ENCODE peak calls at places on chromosome 19, in eight cellular contexts. One of them, this sample, is unnamed. For H3K4me1, the result is how much of the 10 kb centered on the place peaks cover.

GRCh38 chr19:54470991-54471782 is 1.9 kb downstream of the CDC42EP5 start:
- DNase-seq in GM23248: peak
- DNase-seq in pancreas: no peak
- DNase-seq in body of pancreas: peak
- DNase-seq in cardiac muscle cell: no peak
- DNase-seq in neural progenitor cell: peak
- DNase-seq in CD8-positive, alpha-beta T cell: no peak
- DNase-seq in PC-3: no peak
- DNase-seq in this sample: no peak

GRCh38 chr19:4897146-4897545 is 5.5 kb downstream of the ARRDC5 start:
- DNase-seq in body of pancreas: no peak
- DNase-seq in GM23248: no peak
- DNase-seq in CD8-positive, alpha-beta T cell: no peak
- DNase-seq in neural progenitor cell: no peak
- DNase-seq in cardiac muscle cell: no peak
- DNase-seq in pancreas: no peak
- DNase-seq in PC-3: no peak
- DNase-seq in this sample: no peak

GRCh38 chr19:6710273-6711077 is 10.0 kb downstream of the C3 start:
- DNase-seq in GM23248: no peak
- DNase-seq in body of pancreas: no peak
- DNase-seq in PC-3: peak
- DNase-seq in neural progenitor cell: peak
- DNase-seq in cardiac muscle cell: no peak
- DNase-seq in CD8-positive, alpha-beta T cell: no peak
- DNase-seq in pancreas: no peak
- DNase-seq in this sample: no peak

GRCh38 chr19:58374200-58374599 is 6.6 kb downstream of the ZNF837 start:
- DNase-seq in CD8-positive, alpha-beta T cell: no peak
- DNase-seq in pancreas: no peak
- DNase-seq in body of pancreas: no peak
- DNase-seq in cardiac muscle cell: no peak
- DNase-seq in neural progenitor cell: no peak
- DNase-seq in PC-3: no peak
- DNase-seq in GM23248: peak
- DNase-seq in this sample: no peak

GRCh38 chr19:980133-980998 is 3.8 kb upstream of the WDR18 start:
- DNase-seq in PC-3: no peak
- DNase-seq in cardiac muscle cell: peak
- DNase-seq in CD8-positive, alpha-beta T cell: no peak
- DNase-seq in GM23248: no peak
- DNase-seq in neural progenitor cell: peak
- DNase-seq in pancreas: no peak
- DNase-seq in body of pancreas: peak
- DNase-seq in this sample: no peak

GRCh38 chr19:46935066-46935663 is 74.4 kb downstream of the ARHGAP35 start:
- DNase-seq in GM23248: no peak
- DNase-seq in body of pancreas: no peak
- DNase-seq in PC-3: no peak
- DNase-seq in cardiac muscle cell: no peak
- DNase-seq in pancreas: no peak
- DNase-seq in CD8-positive, alpha-beta T cell: no peak
- DNase-seq in neural progenitor cell: no peak
- DNase-seq in this sample: no peak

GRCh38 chr19:19871932-19872331 is 6.2 kb downstream of the ZNF253 start:
- DNase-seq in GM23248: no peak
- DNase-seq in PC-3: no peak
- DNase-seq in CD8-positive, alpha-beta T cell: no peak
- DNase-seq in pancreas: no peak
- DNase-seq in cardiac muscle cell: no peak
- DNase-seq in body of pancreas: no peak
- DNase-seq in neural progenitor cell: no peak
- DNase-seq in this sample: no peak

GRCh38 chr19:55259540-55260210 is 858 bp upstream of the PPP6R1 start:
- DNase-seq in CD8-positive, alpha-beta T cell: no peak
- DNase-seq in neural progenitor cell: no peak
- DNase-seq in PC-3: no peak
- DNase-seq in GM23248: no peak
- DNase-seq in cardiac muscle cell: no peak
- DNase-seq in pancreas: no peak
- DNase-seq in body of pancreas: no peak
- DNase-seq in this sample: no peak

GRCh38 chr19:52453324-52454094 is at the start of gene ZNF578:
- DNase-seq in GM23248: peak
- DNase-seq in body of pancreas: peak
- DNase-seq in PC-3: no peak
- DNase-seq in neural progenitor cell: no peak
- DNase-seq in pancreas: peak
- DNase-seq in CD8-positive, alpha-beta T cell: peak
- DNase-seq in cardiac muscle cell: peak
- DNase-seq in this sample: peak

GRCh38 chr19:9456018-9456689 is 20.8 kb upstream of the ZNF266 start:
- DNase-seq in GM23248: no peak
- DNase-seq in neural progenitor cell: no peak
- DNase-seq in PC-3: no peak
- DNase-seq in pancreas: no peak
- DNase-seq in cardiac muscle cell: no peak
- DNase-seq in CD8-positive, alpha-beta T cell: no peak
- DNase-seq in body of pancreas: no peak
- DNase-seq in this sample: no peak

GRCh38 chr19:55939206-55939605 is 7.1 kb upstream of the NLRP13 start:
- DNase-seq in neural progenitor cell: no peak
- DNase-seq in pancreas: no peak
- DNase-seq in cardiac muscle cell: no peak
- DNase-seq in CD8-positive, alpha-beta T cell: no peak
- DNase-seq in PC-3: no peak
- DNase-seq in GM23248: no peak
- DNase-seq in body of pancreas: no peak
- DNase-seq in this sample: no peak

GRCh38 chr19:10516671-10517286 is 468 bp downstream of the S1PR5 start:
- DNase-seq in CD8-positive, alpha-beta T cell: no peak
- DNase-seq in GM23248: peak
- DNase-seq in pancreas: no peak
- DNase-seq in cardiac muscle cell: no peak
- DNase-seq in neural progenitor cell: no peak
- DNase-seq in PC-3: no peak
- DNase-seq in body of pancreas: peak
- DNase-seq in this sample: no peak

GRCh38 chr19:57914517-57914916 is 1.9 kb downstream of the ZNF417 start:
- DNase-seq in cardiac muscle cell: no peak
- DNase-seq in neural progenitor cell: no peak
- DNase-seq in CD8-positive, alpha-beta T cell: no peak
- DNase-seq in pancreas: no peak
- DNase-seq in GM23248: no peak
- DNase-seq in body of pancreas: no peak
- DNase-seq in PC-3: no peak
- DNase-seq in this sample: no peak

GRCh38 chr19:39514840-39515550 is at the start of gene SELENOV:
- DNase-seq in neural progenitor cell: peak
- DNase-seq in body of pancreas: no peak
- DNase-seq in GM23248: no peak
- DNase-seq in pancreas: no peak
- DNase-seq in cardiac muscle cell: no peak
- DNase-seq in CD8-positive, alpha-beta T cell: no peak
- DNase-seq in PC-3: no peak
- DNase-seq in this sample: no peak

GRCh38 chr19:49499030-49499670 is 2.9 kb downstream of the RPS11 start:
- DNase-seq in cardiac muscle cell: no peak
- DNase-seq in CD8-positive, alpha-beta T cell: no peak
- DNase-seq in pancreas: no peak
- DNase-seq in body of pancreas: no peak
- DNase-seq in GM23248: no peak
- DNase-seq in PC-3: no peak
- DNase-seq in neural progenitor cell: no peak
- DNase-seq in this sample: no peak

GRCh38 chr19:2033825-2034159 is 17.3 kb downstream of the MKNK2 start:
- DNase-seq in GM23248: no peak
- DNase-seq in neural progenitor cell: no peak
- DNase-seq in body of pancreas: no peak
- DNase-seq in CD8-positive, alpha-beta T cell: no peak
- DNase-seq in PC-3: no peak
- DNase-seq in cardiac muscle cell: no peak
- DNase-seq in pancreas: no peak
- DNase-seq in this sample: no peak

GRCh38 chr19:2035590-2035991 is 15.5 kb downstream of the MKNK2 start:
- DNase-seq in neural progenitor cell: peak
- DNase-seq in cardiac muscle cell: no peak
- DNase-seq in pancreas: no peak
- DNase-seq in GM23248: no peak
- DNase-seq in PC-3: no peak
- DNase-seq in body of pancreas: no peak
- DNase-seq in CD8-positive, alpha-beta T cell: no peak
- DNase-seq in this sample: no peak

GRCh38 chr19:2036424-2036823 is 14.6 kb downstream of the MKNK2 start:
- DNase-seq in body of pancreas: peak
- DNase-seq in CD8-positive, alpha-beta T cell: no peak
- DNase-seq in GM23248: no peak
- DNase-seq in PC-3: no peak
- DNase-seq in cardiac muscle cell: no peak
- DNase-seq in pancreas: no peak
- DNase-seq in neural progenitor cell: no peak
- DNase-seq in this sample: no peak

GRCh38 chr19:2033115-2033824 is 17.8 kb upstream of the BTBD2 start:
- DNase-seq in body of pancreas: no peak
- DNase-seq in cardiac muscle cell: no peak
- DNase-seq in CD8-positive, alpha-beta T cell: no peak
- DNase-seq in neural progenitor cell: no peak
- DNase-seq in pancreas: no peak
- DNase-seq in GM23248: no peak
- DNase-seq in PC-3: no peak
- DNase-seq in this sample: no peak

DNA sequence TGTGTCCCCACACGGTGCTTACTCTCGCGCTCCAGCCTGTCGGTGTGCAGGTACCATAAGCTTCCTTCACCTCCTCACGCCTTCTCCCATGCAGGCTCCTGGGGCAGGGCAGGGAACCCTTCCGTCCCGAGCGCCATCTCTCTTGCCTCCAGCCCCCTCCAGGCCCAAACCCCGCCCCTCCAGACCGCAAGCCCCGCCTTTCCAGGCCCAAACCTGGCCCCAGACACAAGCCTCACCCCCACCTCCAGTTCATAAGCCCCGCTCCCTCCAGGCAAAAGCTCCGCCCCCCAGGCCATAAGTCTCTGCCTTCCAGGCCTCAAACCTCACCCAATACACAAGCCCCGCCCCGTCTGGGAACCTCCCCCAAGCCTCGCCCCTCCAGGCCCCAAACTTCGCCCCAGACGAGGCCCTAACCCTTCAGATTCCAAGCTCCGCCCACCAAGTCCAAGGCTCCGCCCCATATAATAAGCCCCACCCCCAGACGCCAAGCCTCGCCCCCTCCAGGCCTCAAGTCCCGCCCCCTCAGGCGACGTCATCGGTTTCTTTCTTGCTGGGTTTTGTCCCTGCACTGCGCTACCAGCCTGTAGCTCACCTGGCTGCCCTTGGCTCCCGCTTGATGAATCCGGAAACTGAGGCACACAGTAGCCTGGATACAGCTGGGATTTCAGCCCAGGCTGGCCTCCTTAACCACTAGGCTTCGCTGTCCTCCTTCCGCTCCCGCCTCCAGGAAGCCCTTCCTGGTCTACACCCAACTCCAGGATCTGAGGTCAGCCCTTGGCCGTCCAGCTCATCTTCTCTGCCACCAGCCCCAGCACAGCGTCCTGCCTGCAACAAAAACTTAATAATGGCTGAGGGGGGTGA is 16.1 kb downstream of the MKNK2 start:
- DNase-seq in GM23248: peak
- DNase-seq in CD8-positive, alpha-beta T cell: no peak
- DNase-seq in body of pancreas: peak
- DNase-seq in cardiac muscle cell: peak
- DNase-seq in neural progenitor cell: peak
- DNase-seq in pancreas: peak
- DNase-seq in PC-3: peak
- DNase-seq in this sample: no peak
- H3K4me3 ChIP-seq in GM23248: no peak
- H3K4me3 ChIP-seq in CD8-positive, alpha-beta T cell: no peak
- H3K4me3 ChIP-seq in body of pancreas: no peak
- H3K4me3 ChIP-seq in cardiac muscle cell: no peak
- H3K4me3 ChIP-seq in neural progenitor cell: no peak
- H3K4me3 ChIP-seq in pancreas: no peak
- H3K4me3 ChIP-seq in PC-3: no peak
- H3K4me3 ChIP-seq in this sample: no peak

GRCh38 chr19:18518639-18519038 is 3.2 kb downstream of the ELL start:
- DNase-seq in pancreas: no peak
- DNase-seq in neural progenitor cell: no peak
- DNase-seq in cardiac muscle cell: no peak
- DNase-seq in PC-3: no peak
- DNase-seq in body of pancreas: no peak
- DNase-seq in CD8-positive, alpha-beta T cell: no peak
- DNase-seq in GM23248: no peak
- DNase-seq in this sample: no peak

GRCh38 chr19:18513868-18514267 is 8.0 kb downstream of the ELL start:
- DNase-seq in pancreas: no peak
- DNase-seq in body of pancreas: no peak
- DNase-seq in GM23248: peak
- DNase-seq in CD8-positive, alpha-beta T cell: no peak
- DNase-seq in cardiac muscle cell: peak
- DNase-seq in PC-3: no peak
- DNase-seq in neural progenitor cell: no peak
- DNase-seq in this sample: no peak

GRCh38 chr19:18515959-18516358 is 5.9 kb downstream of the ELL start:
- DNase-seq in GM23248: no peak
- DNase-seq in neural progenitor cell: no peak
- DNase-seq in CD8-positive, alpha-beta T cell: no peak
- DNase-seq in pancreas: no peak
- DNase-seq in cardiac muscle cell: no peak
- DNase-seq in PC-3: no peak
- DNase-seq in body of pancreas: no peak
- DNase-seq in this sample: peak

GRCh38 chr19:18517606-18518005 is 4.3 kb downstream of the ELL start:
- DNase-seq in PC-3: no peak
- DNase-seq in GM23248: no peak
- DNase-seq in CD8-positive, alpha-beta T cell: no peak
- DNase-seq in neural progenitor cell: no peak
- DNase-seq in body of pancreas: no peak
- DNase-seq in pancreas: no peak
- DNase-seq in cardiac muscle cell: no peak
- DNase-seq in this sample: no peak

GRCh38 chr19:18514800-18515682 is 6.8 kb downstream of the ELL start:
- DNase-seq in CD8-positive, alpha-beta T cell: no peak
- DNase-seq in neural progenitor cell: no peak
- DNase-seq in PC-3: peak
- DNase-seq in GM23248: peak
- DNase-seq in body of pancreas: peak
- DNase-seq in cardiac muscle cell: peak
- DNase-seq in pancreas: peak
- DNase-seq in this sample: no peak
- H3K27ac ChIP-seq in CD8-positive, alpha-beta T cell: no peak
- H3K27ac ChIP-seq in neural progenitor cell: no peak
- H3K27ac ChIP-seq in PC-3: no peak
- H3K27ac ChIP-seq in GM23248: peak
- H3K27ac ChIP-seq in body of pancreas: peak
- H3K27ac ChIP-seq in cardiac muscle cell: peak
- H3K27ac ChIP-seq in pancreas: peak
- H3K27ac ChIP-seq in this sample: no peak

GRCh38 chr19:15285896-15286591 is 46.3 kb downstream of the BRD4 start:
- DNase-seq in neural progenitor cell: peak
- DNase-seq in cardiac muscle cell: no peak
- DNase-seq in PC-3: no peak
- DNase-seq in pancreas: no peak
- DNase-seq in body of pancreas: no peak
- DNase-seq in CD8-positive, alpha-beta T cell: no peak
- DNase-seq in GM23248: no peak
- DNase-seq in this sample: no peak
- H3K4me1 ChIP-seq in neural progenitor cell: half or more
- H3K4me1 ChIP-seq in cardiac muscle cell: half or more
- H3K4me1 ChIP-seq in PC-3: under half
- H3K4me1 ChIP-seq in pancreas: under half
- H3K4me1 ChIP-seq in body of pancreas: half or more
- H3K4me1 ChIP-seq in CD8-positive, alpha-beta T cell: half or more
- H3K4me1 ChIP-seq in GM23248: half or more
- H3K4me1 ChIP-seq in this sample: under half

GRCh38 chr19:16139752-16140151 is 3.7 kb upstream of the HSH2D start:
- DNase-seq in GM23248: no peak
- DNase-seq in CD8-positive, alpha-beta T cell: no peak
- DNase-seq in neural progenitor cell: no peak
- DNase-seq in cardiac muscle cell: no peak
- DNase-seq in pancreas: no peak
- DNase-seq in PC-3: no peak
- DNase-seq in body of pancreas: no peak
- DNase-seq in this sample: no peak
- H3K4me3 ChIP-seq in GM23248: no peak
- H3K4me3 ChIP-seq in CD8-positive, alpha-beta T cell: no peak
- H3K4me3 ChIP-seq in neural progenitor cell: no peak
- H3K4me3 ChIP-seq in cardiac muscle cell: no peak
- H3K4me3 ChIP-seq in pancreas: no peak
- H3K4me3 ChIP-seq in PC-3: no peak
- H3K4me3 ChIP-seq in body of pancreas: no peak
- H3K4me3 ChIP-seq in this sample: no peak